ENCODE peak calls at places on chromosomes 5 and 9, in eight cellular contexts. One of them, this sample, is unnamed.

GRCh38 chr9:22103650-22104575 is 94.8 kb upstream of the CDKN2B start:
- DNase-seq in CD8-positive, alpha-beta memory T cell: no peak
- DNase-seq in esophagus squamous epithelium: no peak
- DNase-seq in OCI-LY7: no peak
- DNase-seq in ovary: no peak
- DNase-seq in cardiac muscle cell: peak
- DNase-seq in A549: no peak
- DNase-seq in body of pancreas: no peak
- DNase-seq in this sample: peak

GRCh38 chr9:95138474-95138873 is 179.0 kb downstream of the FANCC start:
- DNase-seq in CD8-positive, alpha-beta memory T cell: no peak
- DNase-seq in esophagus squamous epithelium: no peak
- DNase-seq in OCI-LY7: no peak
- DNase-seq in ovary: no peak
- DNase-seq in cardiac muscle cell: no peak
- DNase-seq in A549: no peak
- DNase-seq in body of pancreas: peak
- DNase-seq in this sample: no peak

GRCh38 chr9:26955222-26955903 is 849 bp upstream of the IFT74 start:
- DNase-seq in CD8-positive, alpha-beta memory T cell: no peak
- DNase-seq in esophagus squamous epithelium: no peak
- DNase-seq in OCI-LY7: peak
- DNase-seq in ovary: no peak
- DNase-seq in cardiac muscle cell: peak
- DNase-seq in A549: no peak
- DNase-seq in body of pancreas: peak
- DNase-seq in this sample: peak

GRCh38 chr5:116557669-116558271 is 16.9 kb downstream of the SEMA6A start:
- DNase-seq in CD8-positive, alpha-beta memory T cell: no peak
- DNase-seq in esophagus squamous epithelium: no peak
- DNase-seq in OCI-LY7: peak
- DNase-seq in ovary: no peak
- DNase-seq in cardiac muscle cell: peak
- DNase-seq in A549: peak
- DNase-seq in body of pancreas: peak
- DNase-seq in this sample: peak

GRCh38 chr5:77308154-77308960 is 97.9 kb downstream of the PDE8B start:
- DNase-seq in CD8-positive, alpha-beta memory T cell: no peak
- DNase-seq in esophagus squamous epithelium: no peak
- DNase-seq in OCI-LY7: no peak
- DNase-seq in ovary: no peak
- DNase-seq in cardiac muscle cell: no peak
- DNase-seq in A549: no peak
- DNase-seq in body of pancreas: no peak
- DNase-seq in this sample: no peak

GRCh38 chr5:137718611-137719010 is 17.3 kb downstream of the KLHL3 start:
- DNase-seq in CD8-positive, alpha-beta memory T cell: no peak
- DNase-seq in esophagus squamous epithelium: no peak
- DNase-seq in OCI-LY7: no peak
- DNase-seq in ovary: no peak
- DNase-seq in cardiac muscle cell: no peak
- DNase-seq in A549: no peak
- DNase-seq in body of pancreas: no peak
- DNase-seq in this sample: no peak

GRCh38 chr9:121743441-121744001 is 92.1 kb downstream of the DAB2IP start:
- DNase-seq in CD8-positive, alpha-beta memory T cell: no peak
- DNase-seq in esophagus squamous epithelium: no peak
- DNase-seq in OCI-LY7: no peak
- DNase-seq in ovary: peak
- DNase-seq in cardiac muscle cell: peak
- DNase-seq in A549: peak
- DNase-seq in body of pancreas: peak
- DNase-seq in this sample: peak

GRCh38 chr9:109974143-109974917 is 194.3 kb downstream of the PALM2AKAP2 start:
- DNase-seq in CD8-positive, alpha-beta memory T cell: no peak
- DNase-seq in esophagus squamous epithelium: no peak
- DNase-seq in OCI-LY7: peak
- DNase-seq in ovary: no peak
- DNase-seq in cardiac muscle cell: no peak
- DNase-seq in A549: no peak
- DNase-seq in body of pancreas: no peak
- DNase-seq in this sample: no peak

GRCh38 chr9:95936579-95937075 is 61.1 kb downstream of the ERCC6L2 start:
- DNase-seq in CD8-positive, alpha-beta memory T cell: no peak
- DNase-seq in esophagus squamous epithelium: no peak
- DNase-seq in OCI-LY7: no peak
- DNase-seq in ovary: no peak
- DNase-seq in cardiac muscle cell: no peak
- DNase-seq in A549: no peak
- DNase-seq in body of pancreas: no peak
- DNase-seq in this sample: no peak

GRCh38 chr5:135833961-135834638 is 363 bp upstream of the SLC25A48 start:
- DNase-seq in CD8-positive, alpha-beta memory T cell: no peak
- DNase-seq in esophagus squamous epithelium: no peak
- DNase-seq in OCI-LY7: no peak
- DNase-seq in ovary: no peak
- DNase-seq in cardiac muscle cell: no peak
- DNase-seq in A549: no peak
- DNase-seq in body of pancreas: no peak
- DNase-seq in this sample: no peak

GRCh38 chr5:147805030-147805454 is 22.5 kb upstream of the JAKMIP2 start:
- DNase-seq in CD8-positive, alpha-beta memory T cell: peak
- DNase-seq in esophagus squamous epithelium: no peak
- DNase-seq in OCI-LY7: peak
- DNase-seq in ovary: no peak
- DNase-seq in cardiac muscle cell: peak
- DNase-seq in A549: no peak
- DNase-seq in body of pancreas: no peak
- DNase-seq in this sample: no peak

GRCh38 chr5:72569423-72569939 is 62.3 kb upstream of the ZNF366 start:
- DNase-seq in CD8-positive, alpha-beta memory T cell: no peak
- DNase-seq in esophagus squamous epithelium: no peak
- DNase-seq in OCI-LY7: no peak
- DNase-seq in ovary: no peak
- DNase-seq in cardiac muscle cell: no peak
- DNase-seq in A549: no peak
- DNase-seq in body of pancreas: no peak
- DNase-seq in this sample: no peak

GRCh38 chr5:180212363-180213255 is 3.6 kb upstream of the RASGEF1C start:
- DNase-seq in CD8-positive, alpha-beta memory T cell: no peak
- DNase-seq in esophagus squamous epithelium: no peak
- DNase-seq in OCI-LY7: no peak
- DNase-seq in ovary: no peak
- DNase-seq in cardiac muscle cell: peak
- DNase-seq in A549: no peak
- DNase-seq in body of pancreas: peak
- DNase-seq in this sample: no peak

GRCh38 chr5:8892931-8893330 is 652.9 kb downstream of the SEMA5A start:
- DNase-seq in CD8-positive, alpha-beta memory T cell: no peak
- DNase-seq in esophagus squamous epithelium: no peak
- DNase-seq in OCI-LY7: no peak
- DNase-seq in ovary: no peak
- DNase-seq in cardiac muscle cell: no peak
- DNase-seq in A549: no peak
- DNase-seq in body of pancreas: no peak
- DNase-seq in this sample: no peak

GRCh38 chr9:133023117-133023890 is 7.5 kb upstream of the GTF3C5 start:
- DNase-seq in CD8-positive, alpha-beta memory T cell: no peak
- DNase-seq in esophagus squamous epithelium: no peak
- DNase-seq in OCI-LY7: peak
- DNase-seq in ovary: no peak
- DNase-seq in cardiac muscle cell: peak
- DNase-seq in A549: no peak
- DNase-seq in body of pancreas: peak
- DNase-seq in this sample: peak

GRCh38 chr5:9765421-9765820 is 135.3 kb upstream of the TAS2R1 start:
- DNase-seq in CD8-positive, alpha-beta memory T cell: no peak
- DNase-seq in esophagus squamous epithelium: no peak
- DNase-seq in OCI-LY7: no peak
- DNase-seq in ovary: no peak
- DNase-seq in cardiac muscle cell: no peak
- DNase-seq in A549: no peak
- DNase-seq in body of pancreas: no peak
- DNase-seq in this sample: no peak

GRCh38 chr9:128429505-128430086 is 8.9 kb downstream of the CERCAM start:
- DNase-seq in CD8-positive, alpha-beta memory T cell: no peak
- DNase-seq in esophagus squamous epithelium: no peak
- DNase-seq in OCI-LY7: no peak
- DNase-seq in ovary: no peak
- DNase-seq in cardiac muscle cell: peak
- DNase-seq in A549: no peak
- DNase-seq in body of pancreas: no peak
- DNase-seq in this sample: no peak

GRCh38 chr5:179907570-179908324 is at the start of gene TBC1D9B:
- DNase-seq in CD8-positive, alpha-beta memory T cell: peak
- DNase-seq in esophagus squamous epithelium: no peak
- DNase-seq in OCI-LY7: peak
- DNase-seq in ovary: peak
- DNase-seq in cardiac muscle cell: peak
- DNase-seq in A549: peak
- DNase-seq in body of pancreas: peak
- DNase-seq in this sample: peak

GRCh38 chr5:1701194-1701593 is 98.4 kb downstream of the MRPL36 start:
- DNase-seq in CD8-positive, alpha-beta memory T cell: no peak
- DNase-seq in esophagus squamous epithelium: no peak
- DNase-seq in OCI-LY7: no peak
- DNase-seq in ovary: no peak
- DNase-seq in cardiac muscle cell: no peak
- DNase-seq in A549: no peak
- DNase-seq in body of pancreas: no peak
- DNase-seq in this sample: no peak

GRCh38 chr5:180126716-180127681 is 55.4 kb upstream of the RNF130 start:
- DNase-seq in CD8-positive, alpha-beta memory T cell: no peak
- DNase-seq in esophagus squamous epithelium: no peak
- DNase-seq in OCI-LY7: peak
- DNase-seq in ovary: no peak
- DNase-seq in cardiac muscle cell: peak
- DNase-seq in A549: peak
- DNase-seq in body of pancreas: peak
- DNase-seq in this sample: peak

GRCh38 chr9:75226403-75227139 is 138.3 kb downstream of the OSTF1 start:
- DNase-seq in CD8-positive, alpha-beta memory T cell: no peak
- DNase-seq in esophagus squamous epithelium: no peak
- DNase-seq in OCI-LY7: no peak
- DNase-seq in ovary: no peak
- DNase-seq in cardiac muscle cell: no peak
- DNase-seq in A549: no peak
- DNase-seq in body of pancreas: no peak
- DNase-seq in this sample: no peak

GRCh38 chr9:17942498-17942897 is 363.6 kb downstream of the SH3GL2 start:
- DNase-seq in CD8-positive, alpha-beta memory T cell: no peak
- DNase-seq in esophagus squamous epithelium: no peak
- DNase-seq in OCI-LY7: no peak
- DNase-seq in ovary: no peak
- DNase-seq in cardiac muscle cell: no peak
- DNase-seq in A549: no peak
- DNase-seq in body of pancreas: peak
- DNase-seq in this sample: no peak

GRCh38 chr5:108295588-108296368 is 86.1 kb downstream of the FBXL17 start:
- DNase-seq in CD8-positive, alpha-beta memory T cell: no peak
- DNase-seq in esophagus squamous epithelium: no peak
- DNase-seq in OCI-LY7: no peak
- DNase-seq in ovary: no peak
- DNase-seq in cardiac muscle cell: peak
- DNase-seq in A549: no peak
- DNase-seq in body of pancreas: no peak
- DNase-seq in this sample: no peak

GRCh38 chr9:636931-637591 is 204.4 kb upstream of the DMRT1 start:
- DNase-seq in CD8-positive, alpha-beta memory T cell: no peak
- DNase-seq in esophagus squamous epithelium: no peak
- DNase-seq in OCI-LY7: no peak
- DNase-seq in ovary: no peak
- DNase-seq in cardiac muscle cell: no peak
- DNase-seq in A549: no peak
- DNase-seq in body of pancreas: no peak
- DNase-seq in this sample: no peak
- H3K4me3 ChIP-seq in CD8-positive, alpha-beta memory T cell: no peak
- H3K4me3 ChIP-seq in esophagus squamous epithelium: no peak
- H3K4me3 ChIP-seq in OCI-LY7: no peak
- H3K4me3 ChIP-seq in ovary: no peak
- H3K4me3 ChIP-seq in cardiac muscle cell: no peak
- H3K4me3 ChIP-seq in A549: no peak
- H3K4me3 ChIP-seq in body of pancreas: no peak
- H3K4me3 ChIP-seq in this sample: no peak

GRCh38 chr9:108053555-108054061 is 564.0 kb upstream of the KLF4 start:
- DNase-seq in CD8-positive, alpha-beta memory T cell: no peak
- DNase-seq in esophagus squamous epithelium: no peak
- DNase-seq in OCI-LY7: no peak
- DNase-seq in ovary: peak
- DNase-seq in cardiac muscle cell: peak
- DNase-seq in A549: no peak
- DNase-seq in body of pancreas: peak
- DNase-seq in this sample: peak

GRCh38 chr9:108049671-108050494 is 560.3 kb upstream of the KLF4 start:
- DNase-seq in CD8-positive, alpha-beta memory T cell: no peak
- DNase-seq in esophagus squamous epithelium: no peak
- DNase-seq in OCI-LY7: no peak
- DNase-seq in ovary: no peak
- DNase-seq in cardiac muscle cell: no peak
- DNase-seq in A549: no peak
- DNase-seq in body of pancreas: no peak
- DNase-seq in this sample: no peak

GRCh38 chr9:108050894-108051293 is 561.3 kb upstream of the KLF4 start:
- DNase-seq in CD8-positive, alpha-beta memory T cell: no peak
- DNase-seq in esophagus squamous epithelium: no peak
- DNase-seq in OCI-LY7: no peak
- DNase-seq in ovary: no peak
- DNase-seq in cardiac muscle cell: no peak
- DNase-seq in A549: no peak
- DNase-seq in body of pancreas: no peak
- DNase-seq in this sample: no peak

GRCh38 chr9:108049026-108049591 is 559.5 kb upstream of the KLF4 start:
- DNase-seq in CD8-positive, alpha-beta memory T cell: no peak
- DNase-seq in esophagus squamous epithelium: no peak
- DNase-seq in OCI-LY7: no peak
- DNase-seq in ovary: no peak
- DNase-seq in cardiac muscle cell: peak
- DNase-seq in A549: peak
- DNase-seq in body of pancreas: no peak
- DNase-seq in this sample: peak

GRCh38 chr9:108052431-108053080 is 563.0 kb upstream of the KLF4 start:
- DNase-seq in CD8-positive, alpha-beta memory T cell: no peak
- DNase-seq in esophagus squamous epithelium: no peak
- DNase-seq in OCI-LY7: no peak
- DNase-seq in ovary: no peak
- DNase-seq in cardiac muscle cell: no peak
- DNase-seq in A549: no peak
- DNase-seq in body of pancreas: no peak
- DNase-seq in this sample: peak
- H3K27ac ChIP-seq in CD8-positive, alpha-beta memory T cell: no peak
- H3K27ac ChIP-seq in esophagus squamous epithelium: peak
- H3K27ac ChIP-seq in OCI-LY7: no peak
- H3K27ac ChIP-seq in ovary: peak
- H3K27ac ChIP-seq in cardiac muscle cell: no peak
- H3K27ac ChIP-seq in A549: peak
- H3K27ac ChIP-seq in body of pancreas: no peak
- H3K27ac ChIP-seq in this sample: no peak

GRCh38 chr5:139659673-139660072 is 11.5 kb downstream of the CXXC5 start:
- DNase-seq in CD8-positive, alpha-beta memory T cell: no peak
- DNase-seq in esophagus squamous epithelium: no peak
- DNase-seq in OCI-LY7: no peak
- DNase-seq in ovary: no peak
- DNase-seq in cardiac muscle cell: no peak
- DNase-seq in A549: no peak
- DNase-seq in body of pancreas: no peak
- DNase-seq in this sample: peak
- H3K4me3 ChIP-seq in CD8-positive, alpha-beta memory T cell: no peak
- H3K4me3 ChIP-seq in esophagus squamous epithelium: peak
- H3K4me3 ChIP-seq in OCI-LY7: peak
- H3K4me3 ChIP-seq in ovary: no peak
- H3K4me3 ChIP-seq in cardiac muscle cell: no peak
- H3K4me3 ChIP-seq in A549: peak
- H3K4me3 ChIP-seq in body of pancreas: no peak
- H3K4me3 ChIP-seq in this sample: peak

GRCh38 chr5:149358294-149358651 is 427 bp downstream of the PCYOX1L start:
- DNase-seq in CD8-positive, alpha-beta memory T cell: peak
- DNase-seq in esophagus squamous epithelium: no peak
- DNase-seq in OCI-LY7: peak
- DNase-seq in ovary: peak
- DNase-seq in cardiac muscle cell: peak
- DNase-seq in A549: no peak
- DNase-seq in body of pancreas: peak
- DNase-seq in this sample: peak
- H3K27ac ChIP-seq in CD8-positive, alpha-beta memory T cell: peak
- H3K27ac ChIP-seq in esophagus squamous epithelium: peak
- H3K27ac ChIP-seq in OCI-LY7: peak
- H3K27ac ChIP-seq in ovary: peak
- H3K27ac ChIP-seq in cardiac muscle cell: no peak
- H3K27ac ChIP-seq in A549: peak
- H3K27ac ChIP-seq in body of pancreas: no peak
- H3K27ac ChIP-seq in this sample: no peak